ENCODE peak calls at places on chromosomes 12 and 14, in eight cellular contexts. U, W, T, X, K, D, M and N are unnamed samples.

GRCh38 chr12:53200458-53201169 is 6.4 kb downstream of the ITGB7 start:
- DNase-seq in U (no peak), W (no peak), T (peak), X (no peak), K (no peak), D (no peak), M (no peak), N (no peak)

GRCh38 chr14:89947344-89947743 is 7.2 kb downstream of the EFCAB11 start:
- DNase-seq in U (no peak), W (no peak), T (no peak), X (no peak), K (no peak), D (no peak), M (no peak), N (no peak)

GRCh38 chr12:129486931-129487330 is 416.9 kb downstream of the TMEM132D start:
- DNase-seq in U (no peak), W (no peak), T (no peak), X (no peak), K (no peak), D (no peak), M (no peak), N (no peak)

GRCh38 chr12:11653215-11653753 is 3.8 kb downstream of the ETV6 start:
- DNase-seq in U (no peak), W (no peak), T (no peak), X (no peak), K (peak), D (peak), M (no peak), N (peak)

GRCh38 chr12:79614730-79615129 is 76.0 kb downstream of the PAWR start:
- DNase-seq in U (no peak), W (no peak), T (no peak), X (no peak), K (no peak), D (peak), M (no peak), N (no peak)

GRCh38 chr12:130079254-130079653 is 83.0 kb upstream of the FZD10 start:
- DNase-seq in U (no peak), W (no peak), T (no peak), X (no peak), K (no peak), D (no peak), M (no peak), N (no peak)

GRCh38 chr14:51157012-51157411 is 62.1 kb upstream of the TRIM9 start:
- DNase-seq in U (peak), W (peak), T (no peak), X (no peak), K (peak), D (peak), M (no peak), N (peak)

GRCh38 chr12:53785161-53785560 is 33.4 kb upstream of the CISTR start:
- DNase-seq in U (no peak), W (no peak), T (no peak), X (no peak), K (no peak), D (no peak), M (no peak), N (no peak)

GRCh38 chr14:89186850-89187376 is 230.1 kb downstream of the FOXN3 start:
- DNase-seq in U (no peak), W (no peak), T (no peak), X (no peak), K (peak), D (peak), M (peak), N (no peak)

GRCh38 chr12:93015970-93016751 is 87.1 kb upstream of the EEA1 start:
- DNase-seq in U (no peak), W (no peak), T (no peak), X (no peak), K (no peak), D (peak), M (peak), N (no peak)

GRCh38 chr12:94678396-94678795 is 28.0 kb upstream of the TMCC3 start:
- DNase-seq in U (no peak), W (no peak), T (no peak), X (no peak), K (no peak), D (no peak), M (no peak), N (no peak)

GRCh38 chr14:103819503-103820307 is 27.7 kb downstream of the PPP1R13B start:
- DNase-seq in U (no peak), W (no peak), T (no peak), X (peak), K (no peak), D (no peak), M (peak), N (no peak)

GRCh38 chr12:124188059-124188458 is 106.8 kb upstream of the RFLNA start:
- DNase-seq in U (no peak), W (no peak), T (no peak), X (no peak), K (no peak), D (no peak), M (no peak), N (no peak)

GRCh38 chr14:79967453-79967852 is 243.9 kb downstream of the DIO2 start:
- DNase-seq in U (no peak), W (no peak), T (no peak), X (no peak), K (no peak), D (peak), M (no peak), N (no peak)

GRCh38 chr12:15846887-15847286 is 35.3 kb upstream of the STRAP start:
- DNase-seq in U (no peak), W (no peak), T (no peak), X (peak), K (no peak), D (peak), M (no peak), N (no peak)

GRCh38 chr14:68822132-68822651 is 29.3 kb upstream of the ZFP36L1 start:
- DNase-seq in U (no peak), W (no peak), T (no peak), X (no peak), K (no peak), D (no peak), M (no peak), N (no peak)

GRCh38 chr14:97539884-97540283 is 742.7 kb downstream of the VRK1 start:
- DNase-seq in U (no peak), W (no peak), T (no peak), X (no peak), K (no peak), D (no peak), M (no peak), N (no peak)

GRCh38 chr12:110199360-110200123 is 75.4 kb downstream of the IFT81 start:
- DNase-seq in U (peak), W (no peak), T (no peak), X (no peak), K (peak), D (peak), M (no peak), N (no peak)

GRCh38 chr12:107225626-107226025 is 132.3 kb upstream of the CRY1 start:
- DNase-seq in U (peak), W (no peak), T (no peak), X (no peak), K (no peak), D (peak), M (no peak), N (no peak)

GRCh38 chr12:96150442-96150841 is 43.7 kb upstream of the ELK3 start:
- DNase-seq in U (no peak), W (no peak), T (no peak), X (no peak), K (no peak), D (no peak), M (no peak), N (no peak)

GRCh38 chr12:57487597-57488396 is at the start of gene MARS1:
- DNase-seq in U (peak), W (peak), T (peak), X (peak), K (peak), D (peak), M (peak), N (peak)

GRCh38 chr12:57489157-57489641 is 1.3 kb downstream of the MARS1 start:
- DNase-seq in U (no peak), W (no peak), T (no peak), X (no peak), K (peak), D (peak), M (no peak), N (no peak)

GRCh38 chr12:57485695-57486094 is 2.2 kb upstream of the MARS1 start:
- DNase-seq in U (no peak), W (no peak), T (no peak), X (no peak), K (no peak), D (no peak), M (no peak), N (no peak)

GRCh38 chr12:57488397-57489156 is 709 bp downstream of the MARS1 start:
- DNase-seq in U (no peak), W (no peak), T (no peak), X (no peak), K (no peak), D (peak), M (no peak), N (peak)

DNA sequence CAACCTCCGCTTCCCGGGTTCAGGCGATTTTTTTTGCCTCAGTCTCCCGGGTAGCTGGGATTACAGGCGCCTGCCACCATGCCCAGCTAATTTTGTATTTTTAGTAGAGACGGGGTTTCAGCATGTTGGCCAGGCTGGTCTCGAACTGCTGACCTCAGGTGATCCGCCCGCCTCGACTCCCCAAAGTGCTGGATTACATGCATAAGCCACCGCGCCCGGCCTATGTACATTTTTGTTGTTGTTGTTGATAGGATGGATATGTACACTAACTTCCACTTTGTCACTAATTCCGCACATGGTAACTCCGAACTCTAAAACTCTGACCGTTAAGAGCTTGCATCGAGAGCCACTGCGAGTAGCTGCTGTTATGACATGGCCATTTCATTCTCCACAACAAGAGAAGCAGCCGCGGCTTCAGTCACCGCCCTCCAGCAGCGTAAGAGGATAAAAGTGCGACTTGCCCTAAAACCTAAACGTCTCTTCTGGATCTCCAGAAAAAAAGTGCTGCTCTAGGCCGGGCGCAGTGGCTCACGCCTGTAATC is 742 bp upstream of the MARS1 start:
- DNase-seq in U (no peak), W (no peak), T (no peak), X (no peak), K (no peak), D (no peak), M (no peak), N (no peak)
- TF ChIP-seq POLR2A in U (no peak), W (no peak), T (no peak), X (no peak), K (no peak), D (no peak), M (no peak), N (no peak)

GRCh38 chr14:32590157-32590556 is 261.1 kb downstream of the AKAP6 start:
- DNase-seq in U (no peak), W (no peak), T (no peak), X (no peak), K (no peak), D (no peak), M (no peak), N (no peak)
- TF ChIP-seq POLR2A in U (no peak), W (no peak), T (no peak), X (no peak), K (no peak), D (no peak), M (no peak), N (no peak)

GRCh38 chr14:49579841-49580240 is 6.3 kb downstream of the RPS29 start:
- DNase-seq in U (no peak), W (no peak), T (no peak), X (no peak), K (no peak), D (no peak), M (no peak), N (no peak)

GRCh38 chr14:49583629-49584028 is 2.6 kb downstream of the RPS29 start:
- DNase-seq in U (no peak), W (no peak), T (no peak), X (no peak), K (no peak), D (peak), M (no peak), N (no peak)

GRCh38 chr14:49581209-49581960 is 4.8 kb downstream of the RPS29 start:
- DNase-seq in U (no peak), W (no peak), T (no peak), X (no peak), K (peak), D (no peak), M (no peak), N (no peak)

GRCh38 chr14:49582211-49582977 is 3.8 kb downstream of the RPS29 start:
- DNase-seq in U (no peak), W (no peak), T (no peak), X (no peak), K (no peak), D (no peak), M (no peak), N (no peak)

DNA sequence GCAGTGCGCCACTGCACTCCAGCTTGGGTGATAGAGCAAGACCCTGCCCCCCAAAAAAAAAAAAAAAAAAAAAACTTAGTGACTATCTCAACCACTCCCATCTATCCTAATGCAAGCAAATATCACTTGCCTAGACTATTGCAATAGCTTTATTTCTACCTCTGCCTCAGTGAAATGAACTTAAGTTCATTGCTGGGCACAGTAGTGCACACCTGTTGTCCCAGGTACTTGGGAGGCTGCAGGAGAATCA is 4.3 kb downstream of the RPS29 start:
- DNase-seq in U (no peak), W (no peak), T (no peak), X (no peak), K (peak), D (no peak), M (no peak), N (no peak)
- TF ChIP-seq POLR2A in U (no peak), W (no peak), T (no peak), X (no peak), K (peak), D (no peak), M (no peak), N (no peak)

GRCh38 chr14:30016025-30016424 is 88.4 kb upstream of the PRKD1 start:
- DNase-seq in U (no peak), W (no peak), T (no peak), X (no peak), K (no peak), D (no peak), M (no peak), N (no peak)

GRCh38 chr14:30020687-30021086 is 93.0 kb upstream of the PRKD1 start:
- DNase-seq in U (no peak), W (no peak), T (no peak), X (no peak), K (no peak), D (no peak), M (no peak), N (no peak)

GRCh38 chr14:30020271-30020670 is 92.6 kb upstream of the PRKD1 start:
- DNase-seq in U (no peak), W (no peak), T (no peak), X (no peak), K (no peak), D (no peak), M (no peak), N (no peak)

GRCh38 chr14:30017370-30017993 is 89.8 kb upstream of the PRKD1 start:
- DNase-seq in U (no peak), W (no peak), T (no peak), X (no peak), K (no peak), D (no peak), M (no peak), N (no peak)

GRCh38 chr14:30015471-30015870 is 87.8 kb upstream of the PRKD1 start:
- DNase-seq in U (no peak), W (no peak), T (no peak), X (no peak), K (no peak), D (peak), M (no peak), N (no peak)
- TF ChIP-seq POLR2A in U (no peak), W (no peak), T (no peak), X (no peak), K (no peak), D (no peak), M (no peak), N (no peak)

GRCh38 chr14:75257241-75257640 is 21.4 kb upstream of the FOS start:
- DNase-seq in U (no peak), W (no peak), T (no peak), X (no peak), K (no peak), D (peak), M (no peak), N (no peak)
- TF ChIP-seq POLR2A in U (no peak), W (no peak), T (no peak), X (no peak), K (no peak), D (no peak), M (no peak), N (no peak)

GRCh38 chr14:52351191-52351560 is 37.1 kb downstream of the PTGER2 start:
- DNase-seq in U (no peak), W (no peak), T (no peak), X (no peak), K (no peak), D (peak), M (no peak), N (no peak)
- TF ChIP-seq POLR2A in U (no peak), W (no peak), T (no peak), X (no peak), K (no peak), D (no peak), M (no peak), N (no peak)

GRCh38 chr14:104898195-104898558 is 26.5 kb upstream of the PLD4 start:
- DNase-seq in U (no peak), W (no peak), T (peak), X (no peak), K (no peak), D (no peak), M (no peak), N (no peak)

GRCh38 chr14:104899781-104900180 is 24.9 kb upstream of the PLD4 start:
- DNase-seq in U (no peak), W (no peak), T (no peak), X (no peak), K (no peak), D (no peak), M (peak), N (no peak)

GRCh38 chr14:104897286-104898194 is 27.1 kb upstream of the PLD4 start:
- DNase-seq in U (no peak), W (no peak), T (peak), X (no peak), K (no peak), D (no peak), M (no peak), N (no peak)

GRCh38 chr14:104900639-104901512 is 23.8 kb upstream of the PLD4 start:
- DNase-seq in U (no peak), W (no peak), T (peak), X (no peak), K (no peak), D (no peak), M (no peak), N (no peak)

GRCh38 chr14:104898870-104899510 is 25.7 kb upstream of the PLD4 start:
- DNase-seq in U (no peak), W (no peak), T (peak), X (no peak), K (no peak), D (no peak), M (no peak), N (no peak)
- TF ChIP-seq POLR2A in U (no peak), W (no peak), T (no peak), X (no peak), K (no peak), D (no peak), M (no peak), N (no peak)

DNA sequence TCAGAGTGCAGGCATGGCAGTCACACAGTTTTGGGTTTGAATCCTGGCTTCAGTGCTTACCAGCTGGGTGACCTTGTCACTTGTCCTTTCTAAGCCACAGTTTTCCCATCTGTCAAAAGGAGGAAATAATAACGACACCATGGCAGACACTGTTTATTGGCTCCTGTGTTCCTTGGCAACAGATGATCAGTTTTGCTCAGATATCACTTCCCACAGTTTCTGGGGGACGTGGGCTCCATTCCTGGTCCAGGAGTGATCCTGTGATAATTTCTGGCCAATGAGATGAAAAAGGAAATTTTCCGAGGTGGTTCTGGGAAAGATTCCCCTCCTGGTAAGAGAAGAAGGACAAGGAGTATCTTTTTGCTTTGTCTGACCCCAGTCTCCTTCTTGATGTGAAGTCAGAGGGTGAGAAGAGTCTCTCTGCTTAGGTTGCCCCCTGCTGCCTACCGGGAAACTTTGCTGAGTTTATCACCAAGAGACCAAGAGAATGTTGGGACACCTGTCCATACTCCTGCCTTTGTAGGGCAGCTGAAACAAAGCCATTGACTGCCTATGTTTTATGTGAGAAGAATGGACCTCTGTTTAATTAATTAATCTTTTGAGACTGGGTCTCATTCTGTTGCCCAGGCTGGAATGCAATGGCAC is 178.9 kb upstream of the NRXN3 start:
- DNase-seq in U (no peak), W (no peak), T (no peak), X (no peak), K (peak), D (no peak), M (no peak), N (peak)
- TF ChIP-seq POLR2A in U (no peak), W (no peak), T (no peak), X (no peak), K (no peak), D (no peak), M (no peak), N (no peak)

GRCh38 chr12:6272300-6273208 is 37.9 kb upstream of the PLEKHG6 start:
- DNase-seq in U (no peak), W (peak), T (no peak), X (no peak), K (no peak), D (no peak), M (no peak), N (no peak)
- TF ChIP-seq POLR2A in U (no peak), W (no peak), T (no peak), X (no peak), K (no peak), D (no peak), M (no peak), N (no peak)